ENCODE peak calls at places on chromosomes 16 and 17, in four cellular contexts. L is T follicular helper cell, P is activated gamma-delta T cell, U is posterior vena cava. X is an unnamed sample.

GRCh38 chr16:87499189-87499486 is 6.3 kb upstream of the ZCCHC14 start:
- DNase-seq in U (no peak), P (no peak), L (no peak), X (no peak)

GRCh38 chr16:79476580-79476979 is 124.0 kb downstream of the MAF start:
- DNase-seq in P (no peak), U (no peak), L (no peak), X (no peak)

GRCh38 chr17:41736983-41737679 is 2.7 kb upstream of the HAP1 start:
- DNase-seq in P (no peak), L (no peak), U (no peak), X (no peak)

GRCh38 chr16:17109413-17109812 is 361.3 kb downstream of the XYLT1 start:
- DNase-seq in L (no peak), U (no peak), P (no peak), X (no peak)

GRCh38 chr17:67200727-67201301 is 44.2 kb downstream of the HELZ start:
- DNase-seq in L (no peak), U (no peak), P (no peak), X (no peak)

GRCh38 chr16:55853114-55853513 is 20.2 kb upstream of the CES1 start:
- DNase-seq in P (no peak), U (no peak), L (no peak), X (no peak)

GRCh38 chr17:1484586-1485310 is 7.7 kb downstream of the MYO1C start:
- DNase-seq in U (no peak), P (no peak), L (peak), X (peak)

GRCh38 chr16:21953541-21953902 is 361 bp downstream of the UQCRC2 start:
- DNase-seq in U (no peak), P (no peak), L (no peak), X (no peak)

GRCh38 chr16:71895679-71896385 is 501 bp downstream of the IST1 start:
- DNase-seq in U (peak), L (peak), P (peak), X (peak)

GRCh38 chr17:45861185-45861584 is 16.5 kb downstream of the SPPL2C start:
- DNase-seq in U (peak), L (no peak), P (no peak), X (no peak)

GRCh38 chr16:85205747-85206471 is 93.6 kb upstream of the CIBAR2 start:
- DNase-seq in U (peak), L (no peak), P (no peak), X (no peak)

X was measured in sigmoid colon.